ENCODE peak calls at places on chromosomes 5 and 9, in nine cellular contexts. C, T, H, Z, R, M, D, V and J are unnamed samples.

GRCh38 chr5:141359790-141360426 is at the start of gene PCDHGB2:
- DNase-seq in C (peak; percentile 46), T (no peak), H (peak; percentile 75), Z (peak; percentile 26), R (no peak), M (peak; percentile 65), D (no peak), V (peak; percentile 85), J (peak; percentile 62)

GRCh38 chr9:113807173-113808061 is 68.7 kb upstream of the ZNF618 start:
- DNase-seq in C (peak; percentile 67), T (no peak), H (peak; percentile 81), Z (peak; percentile 57), R (peak; percentile 54), M (peak; percentile 71), D (no peak), V (peak; percentile 38), J (peak; percentile 49)

GRCh38 chr9:30348904-30349303 is 2035.5 kb upstream of the ACO1 start:
- DNase-seq in C (no peak), T (no peak), H (no peak), Z (no peak), R (no peak), M (no peak), D (no peak), V (no peak), J (no peak)

GRCh38 chr5:115179068-115179958 is 9.6 kb upstream of the TRIM36 start:
- DNase-seq in C (peak; percentile 54), T (no peak), H (no peak), Z (no peak), R (peak; percentile 22), M (peak; percentile 56), D (peak; percentile 45), V (no peak), J (peak; percentile 39)

GRCh38 chr9:137128158-137129088 is 10.5 kb upstream of the GRIN1 start:
- DNase-seq in C (no peak), T (no peak), H (no peak), Z (no peak), R (no peak), M (no peak), D (no peak), V (peak; percentile 65), J (peak; percentile 19)

GRCh38 chr9:106106396-106106795 is 412.1 kb downstream of the TMEM38B start:
- DNase-seq in C (no peak), T (no peak), H (no peak), Z (no peak), R (no peak), M (no peak), D (no peak), V (no peak), J (no peak)

GRCh38 chr5:113102121-113102531 is 125.5 kb downstream of the DCP2 start:
- DNase-seq in C (no peak), T (no peak), H (no peak), Z (peak; percentile 17), R (no peak), M (no peak), D (no peak), V (no peak), J (no peak)

GRCh38 chr9:132942541-132943182 is 1.8 kb downstream of the TSC1 start:
- DNase-seq in C (no peak), T (no peak), H (peak; percentile 12), Z (peak; percentile 53), R (no peak), M (no peak), D (no peak), V (peak; percentile 80), J (no peak)

GRCh38 chr5:93890657-93891056 is 149.3 kb upstream of the POU5F2 start:
- DNase-seq in C (no peak), T (peak; percentile 39), H (peak; percentile 41), Z (peak; percentile 60), R (no peak), M (no peak), D (no peak), V (no peak), J (no peak)

GRCh38 chr5:180115326-180116076 is 43.9 kb upstream of the RNF130 start:
- DNase-seq in C (no peak), T (no peak), H (no peak), Z (no peak), R (no peak), M (no peak), D (peak; percentile 5), V (no peak), J (no peak)

GRCh38 chr5:57106661-57107060 is 67.2 kb upstream of the GPBP1 start:
- DNase-seq in C (no peak), T (no peak), H (no peak), Z (no peak), R (no peak), M (no peak), D (no peak), V (no peak), J (no peak)

GRCh38 chr5:66540078-66540477 is 56.1 kb upstream of the MAST4 start:
- DNase-seq in C (no peak), T (no peak), H (no peak), Z (no peak), R (no peak), M (no peak), D (no peak), V (no peak), J (no peak)

GRCh38 chr9:98410185-98410697 is 154.8 kb upstream of the TBC1D2 start:
- DNase-seq in C (peak; percentile 53), T (no peak), H (peak; percentile 90), Z (peak; percentile 83), R (peak; percentile 12), M (no peak), D (no peak), V (peak; percentile 4), J (no peak)

GRCh38 chr5:141763526-141763925 is 81.5 kb upstream of the ARAP3 start:
- DNase-seq in C (no peak), T (peak; percentile 92), H (no peak), Z (no peak), R (no peak), M (no peak), D (no peak), V (no peak), J (no peak)

GRCh38 chr5:33556330-33557328 is 115.9 kb downstream of the TARS1 start:
- DNase-seq in C (no peak), T (no peak), H (no peak), Z (peak; percentile 10), R (no peak), M (no peak), D (no peak), V (peak; percentile 5), J (no peak)

GRCh38 chr5:177537389-177538361 is 16.7 kb downstream of the FAM193B start:
- DNase-seq in C (no peak), T (no peak), H (peak; percentile 94), Z (peak; percentile 69), R (no peak), M (no peak), D (peak; percentile 64), V (no peak), J (peak; percentile 70)

GRCh38 chr9:786405-786804 is 55.1 kb upstream of the DMRT1 start:
- DNase-seq in C (no peak), T (no peak), H (no peak), Z (no peak), R (no peak), M (no peak), D (no peak), V (no peak), J (no peak)

GRCh38 chr9:91038483-91039124 is 237.0 kb downstream of the SYK start:
- DNase-seq in C (no peak), T (no peak), H (no peak), Z (no peak), R (no peak), M (no peak), D (no peak), V (no peak), J (no peak)

GRCh38 chr9:37916471-37917314 is 12.8 kb upstream of the SLC25A51 start:
- DNase-seq in C (no peak), T (no peak), H (no peak), Z (no peak), R (no peak), M (no peak), D (no peak), V (no peak), J (no peak)

GRCh38 chr5:40679998-40680681 is 425 bp downstream of the PTGER4 start:
- DNase-seq in C (peak; percentile 50), T (no peak), H (no peak), Z (no peak), R (peak; percentile 3), M (peak; percentile 27), D (peak; percentile 50), V (no peak), J (no peak)

GRCh38 chr5:142816577-142816976 is 46.4 kb downstream of the ARHGAP26 start:
- DNase-seq in C (no peak), T (no peak), H (peak; percentile 17), Z (peak; percentile 66), R (no peak), M (no peak), D (peak; percentile 80), V (no peak), J (no peak)

GRCh38 chr9:113675475-113675941 is 200.6 kb upstream of the ZNF618 start:
- DNase-seq in C (no peak), T (no peak), H (peak; percentile 99), Z (peak; percentile 97), R (no peak), M (no peak), D (peak; percentile 75), V (no peak), J (no peak)

GRCh38 chr5:55920784-55921183 is 69.6 kb downstream of the IL31RA start:
- DNase-seq in C (no peak), T (no peak), H (peak; percentile 44), Z (no peak), R (no peak), M (peak; percentile 1), D (no peak), V (no peak), J (no peak)

GRCh38 chr5:176870110-176870591 is 29.0 kb downstream of the HK3 start:
- DNase-seq in C (peak; percentile 83), T (no peak), H (peak; percentile 17), Z (peak; percentile 58), R (peak; percentile 68), M (no peak), D (no peak), V (peak; percentile 40), J (peak; percentile 99)

GRCh38 chr5:126594676-126595485 is at the start of gene ALDH7A1:
- DNase-seq in C (peak; percentile 98), T (peak; percentile 66), H (peak; percentile 93), Z (peak; percentile 80), R (peak; percentile 91), M (peak; percentile 72), D (peak; percentile 92), V (no peak), J (peak; percentile 92)

GRCh38 chr5:64147849-64148441 is 17.7 kb upstream of the RNF180 start:
- DNase-seq in C (peak; percentile 68), T (peak; percentile 2), H (peak; percentile 61), Z (peak; percentile 51), R (peak; percentile 57), M (peak; percentile 63), D (peak; percentile 71), V (peak; percentile 10), J (peak; percentile 35)

GRCh38 chr5:56588636-56589485 is 226.5 kb upstream of the MAP3K1 start:
- DNase-seq in C (peak; percentile 47), T (peak; percentile 19), H (no peak), Z (no peak), R (no peak), M (peak; percentile 84), D (peak; percentile 84), V (peak; percentile 93), J (no peak)